ENCODE peak calls at places on chromosome 13, in six cellular contexts. N is Peyer's patch, E is fibroblast of lung, M is psoas muscle, Z is DND-41, S is cardiac fibroblast. J is an unnamed sample.

GRCh38 chr13:59846845-59847620 is 316.7 kb downstream of the DIAPH3 start:
- DNase-seq in M (no peak), S (no peak), N (no peak), Z (no peak), E (no peak), J (no peak)

GRCh38 chr13:97844151-97844550 is 109.3 kb upstream of the IPO5 start:
- DNase-seq in E (no peak), N (no peak), S (no peak), Z (no peak), M (no peak), J (no peak)

GRCh38 chr13:74966814-74967213 is 515.2 kb downstream of the TBC1D4 start:
- DNase-seq in N (no peak), Z (no peak), E (peak), S (peak), M (no peak), J (no peak)

GRCh38 chr13:32409561-32410440 is 18.1 kb downstream of the N4BP2L1 start:
- DNase-seq in E (peak), Z (no peak), N (no peak), S (peak), M (peak), J (peak)

GRCh38 chr13:59880468-59880867 is 283.3 kb downstream of the DIAPH3 start:
- DNase-seq in M (no peak), Z (no peak), N (no peak), E (peak), S (no peak), J (no peak)

GRCh38 chr13:59641758-59642157 is 522.0 kb downstream of the DIAPH3 start:
- DNase-seq in M (no peak), S (peak), E (peak), Z (no peak), N (no peak), J (peak)

GRCh38 chr13:105984236-105984635 is 551.2 kb downstream of the EFNB2 start:
- DNase-seq in S (no peak), M (no peak), N (no peak), Z (no peak), E (no peak), J (no peak)

GRCh38 chr13:54415753-54416366 is 1387.2 kb downstream of the OLFM4 start:
- DNase-seq in M (no peak), E (no peak), Z (no peak), N (no peak), S (no peak), J (no peak)

GRCh38 chr13:77699059-77699680 is 1.7 kb downstream of the SLAIN1 start:
- DNase-seq in Z (no peak), E (no peak), N (no peak), M (no peak), S (no peak), J (no peak)
- H3K4me3 ChIP-seq in Z (peak), E (peak), N (peak), M (peak), S (peak), J (peak)

GRCh38 chr13:76885203-76886004 is 801 bp downstream of the KCTD12 start:
- DNase-seq in N (peak), Z (peak), S (peak), E (peak), M (peak), J (no peak)
- TF ChIP-seq CTCF in N (no peak), Z (no peak), S (peak), E (peak), M (peak), J (peak)

GRCh38 chr13:91154954-91155353 is 192.5 kb upstream of the MIR17HG start:
- DNase-seq in E (no peak), N (no peak), M (no peak), S (no peak), Z (no peak), J (no peak)
- H3K4me3 ChIP-seq in E (no peak), N (no peak), M (no peak), S (no peak), Z (no peak), J (no peak)

DNA sequence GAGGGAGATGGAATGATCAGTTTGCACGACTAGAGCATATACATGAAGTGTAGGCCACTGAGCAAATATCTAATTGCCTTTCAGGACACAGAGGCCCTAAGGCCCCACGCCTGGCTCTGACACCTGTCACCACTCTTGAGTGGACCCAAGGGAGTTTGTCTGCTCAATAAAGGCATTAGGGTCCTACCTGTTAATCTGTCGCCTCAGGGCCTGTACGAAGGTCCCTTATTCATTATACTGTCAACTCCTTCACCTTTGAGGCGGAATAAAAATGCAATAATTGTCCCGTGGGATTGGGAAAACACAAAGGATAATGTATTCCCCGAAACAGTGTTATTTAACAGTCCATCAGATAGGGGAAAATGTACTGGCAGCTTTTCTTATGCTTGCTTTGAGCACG is 161.9 kb upstream of the SERP2 start:
- DNase-seq in M (no peak), N (no peak), Z (no peak), E (no peak), S (no peak), J (no peak)
- TF ChIP-seq CTCF in M (no peak), N (no peak), Z (no peak), E (no peak), S (no peak), J (no peak)

GRCh38 chr13:40619479-40619814 is 47.0 kb downstream of the FOXO1 start:
- DNase-seq in M (no peak), N (no peak), Z (no peak), E (peak), S (no peak), J (no peak)
- H3K4me3 ChIP-seq in M (peak), N (no peak), Z (no peak), E (no peak), S (no peak), J (no peak)

DNA sequence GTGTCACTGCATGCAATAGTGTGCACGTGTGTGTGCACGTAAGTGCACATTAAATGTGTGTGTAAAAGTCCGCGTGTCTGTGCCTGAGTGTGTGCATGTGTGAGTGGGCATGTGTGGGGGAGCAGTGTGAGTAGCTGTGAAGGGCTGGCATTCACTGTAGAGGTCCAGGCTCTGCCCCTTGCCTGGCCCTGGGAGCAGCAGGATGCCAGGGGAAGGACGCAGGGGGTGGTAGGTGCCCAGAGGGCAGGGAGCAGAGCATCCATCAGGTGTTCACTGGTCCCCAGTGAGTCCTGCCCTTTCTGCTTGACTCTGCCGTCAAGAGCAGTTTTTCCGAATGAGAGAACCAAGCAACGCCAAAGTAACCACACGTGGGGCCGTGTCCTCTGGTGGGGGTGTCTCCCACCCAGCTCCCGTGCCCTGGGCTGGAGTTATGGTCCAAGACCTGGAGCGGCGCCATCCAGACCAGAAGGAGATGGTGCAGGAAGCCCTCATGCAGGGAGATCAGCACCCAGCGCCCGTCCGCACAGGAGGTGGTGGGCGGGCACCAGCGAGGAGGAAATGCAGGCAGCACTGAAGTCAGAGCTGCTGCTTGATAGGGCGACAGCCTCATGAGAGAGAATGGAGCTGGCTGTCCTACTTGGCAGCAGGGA is 68.5 kb downstream of the TEX29 start:
- DNase-seq in S (no peak), N (peak), Z (no peak), E (no peak), M (no peak), J (no peak)
- TF ChIP-seq CTCF in S (no peak), N (no peak), Z (no peak), E (no peak), M (no peak), J (no peak)

GRCh38 chr13:27791901-27792392 is 336 bp upstream of the GSX1 start:
- DNase-seq in N (no peak), Z (no peak), E (no peak), S (no peak), M (no peak), J (no peak)

GRCh38 chr13:27792393-27793218 is at the start of gene GSX1:
- DNase-seq in N (peak), E (peak), S (peak), Z (no peak), M (peak), J (peak)

GRCh38 chr13:27794921-27795717 is 2.8 kb downstream of the GSX1 start:
- DNase-seq in S (no peak), N (no peak), Z (no peak), M (no peak), E (no peak), J (no peak)

GRCh38 chr13:27794075-27794691 is 1.9 kb downstream of the GSX1 start:
- DNase-seq in N (no peak), Z (no peak), S (no peak), M (no peak), E (no peak), J (no peak)

DNA sequence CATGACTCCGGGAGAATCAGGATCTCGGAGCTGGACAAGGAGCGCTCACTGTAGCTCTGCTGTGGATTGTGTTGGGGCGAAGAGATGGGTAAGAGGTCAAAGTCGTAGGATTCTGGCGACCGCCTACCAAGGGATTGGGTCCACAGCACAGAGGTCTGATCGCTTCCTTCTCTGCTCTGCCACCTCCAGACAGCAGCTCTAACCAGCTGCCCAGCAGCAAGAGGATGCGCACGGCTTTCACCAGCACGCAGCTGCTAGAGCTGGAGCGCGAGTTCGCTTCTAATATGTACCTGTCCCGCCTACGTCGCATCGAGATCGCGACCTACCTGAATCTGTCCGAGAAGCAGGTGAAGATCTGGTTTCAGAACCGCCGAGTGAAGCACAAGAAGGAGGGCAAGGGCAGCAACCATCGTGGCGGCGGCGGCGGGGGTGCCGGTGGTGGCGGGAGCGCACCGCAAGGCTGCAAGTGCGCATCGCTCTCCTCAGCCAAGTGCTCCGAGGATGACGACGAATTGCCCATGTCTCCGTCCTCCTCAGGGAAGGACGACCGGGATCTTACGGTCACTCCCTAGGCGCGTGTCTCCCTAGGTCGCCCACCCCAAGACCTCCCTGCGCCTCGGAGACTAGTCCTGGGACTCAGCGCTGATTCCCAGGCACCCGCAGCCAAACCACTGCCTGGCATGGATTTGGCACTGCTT is 1.2 kb downstream of the GSX1 start:
- DNase-seq in Z (no peak), M (no peak), E (no peak), N (no peak), S (no peak), J (no peak)
- H3K4me3 ChIP-seq in Z (no peak), M (no peak), E (no peak), N (no peak), S (no peak), J (no peak)

GRCh38 chr13:43878897-43879322 is 630 bp downstream of the CCDC122 start:
- DNase-seq in N (peak), M (peak), E (peak), Z (no peak), S (peak), J (peak)

GRCh38 chr13:43880930-43881329 is 1.2 kb downstream of the LACC1 start:
- DNase-seq in E (peak), N (no peak), M (no peak), Z (no peak), S (peak), J (no peak)

GRCh38 chr13:43880451-43880850 is 747 bp downstream of the LACC1 start:
- DNase-seq in M (no peak), Z (no peak), N (no peak), S (no peak), E (peak), J (no peak)

GRCh38 chr13:43877788-43878187 is 1.8 kb downstream of the CCDC122 start:
- DNase-seq in M (no peak), Z (no peak), S (no peak), E (no peak), N (no peak), J (no peak)

GRCh38 chr13:43879323-43880181 is at the start of the genes CCDC122 and LACC1:
- DNase-seq in M (peak), Z (peak), S (peak), E (peak), N (peak), J (peak)
- TF ChIP-seq CTCF in M (no peak), Z (no peak), S (no peak), E (no peak), N (no peak), J (no peak)

DNA sequence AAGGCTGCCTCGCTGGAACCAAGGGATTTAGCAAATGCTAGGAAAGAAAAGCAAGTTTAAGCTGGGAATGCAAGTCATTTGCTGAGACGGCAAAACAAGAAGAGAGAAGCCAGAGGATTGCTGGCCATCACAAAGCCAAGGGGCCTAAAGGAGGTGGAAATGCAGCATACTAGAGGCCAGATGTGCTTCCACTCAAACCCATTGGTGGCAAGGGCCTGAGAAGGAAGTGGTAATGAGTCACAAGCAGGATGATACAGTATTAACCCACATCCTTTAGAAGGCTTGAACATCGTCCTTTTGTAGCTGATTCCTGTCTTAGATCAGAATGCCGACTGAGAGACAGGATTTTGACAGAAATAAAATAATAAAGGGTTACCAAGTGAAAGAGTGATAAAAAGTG is 68.2 kb downstream of the ITGBL1 start:
- DNase-seq in E (peak), M (no peak), Z (peak), N (no peak), S (peak), J (no peak)
- H3K4me3 ChIP-seq in E (no peak), M (no peak), Z (no peak), N (no peak), S (no peak), J (no peak)

DNA sequence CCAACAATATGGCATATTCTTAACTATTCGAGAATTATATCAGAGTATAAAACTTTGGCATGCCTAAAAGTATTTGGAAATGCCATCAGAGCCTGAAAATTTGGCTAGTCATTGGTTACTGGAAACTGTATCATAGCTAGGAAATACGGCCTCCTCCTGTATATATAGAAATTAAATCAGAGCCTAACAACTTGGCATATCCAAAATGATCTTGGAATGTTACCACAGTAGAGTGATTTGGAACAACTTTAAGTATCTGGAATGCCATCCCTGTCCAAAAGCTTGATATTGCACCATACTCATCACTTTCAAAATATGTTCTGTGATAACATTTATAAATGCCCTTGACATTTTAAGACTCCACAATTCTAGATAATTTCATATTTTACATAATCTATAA is 335.8 kb downstream of the SLITRK1 start:
- DNase-seq in E (no peak), N (no peak), S (peak), M (no peak), Z (no peak), J (no peak)
- TF ChIP-seq CTCF in E (no peak), N (no peak), S (no peak), M (no peak), Z (no peak), J (no peak)